ENCODE peak calls at places on chromosomes 1 and 21, in eight cellular contexts. C is astrocyte, U is left lung, H is DND-41, O is GM12865, Y is tibial artery, X is uterus, W is left ventricle myocardium inferior. M is an unnamed sample.
A peak's percentile ranks its signal among the peaks of the same experiment; 100 is the strongest.

GRCh38 chr1:115890618-115891017 is 49.7 kb upstream of the NHLH2 start:
- DNase-seq in C (no peak), U (no peak), H (no peak), O (no peak), Y (no peak), X (no peak), W (no peak), M (no peak)

GRCh38 chr1:15313012-15313411 is 66.0 kb downstream of the FHAD1 start:
- DNase-seq in C (no peak), U (no peak), H (no peak), O (no peak), Y (no peak), X (no peak), W (no peak), M (no peak)

GRCh38 chr1:159338018-159338417 is 35.9 kb downstream of the FCER1A start:
- DNase-seq in C (no peak), U (no peak), H (no peak), O (no peak), Y (no peak), X (no peak), W (no peak), M (no peak)

GRCh38 chr1:153696741-153697140 is 18.3 kb downstream of the NPR1 start:
- DNase-seq in C (no peak), U (no peak), H (no peak), O (no peak), Y (no peak), X (no peak), W (no peak), M (no peak)

GRCh38 chr1:178038372-178038771 is 55.5 kb upstream of the RASAL2 start:
- DNase-seq in C (no peak), U (no peak), H (no peak), O (no peak), Y (no peak), X (no peak), W (no peak), M (no peak)

GRCh38 chr1:211613108-211613947 is 34.4 kb upstream of the SLC30A1 start:
- DNase-seq in C (peak; percentile 88), U (peak; percentile 93), H (no peak), O (peak; percentile 25), Y (peak; percentile 97), X (peak; percentile 52), W (peak; percentile 74), M (no peak)

GRCh38 chr1:94250341-94250740 is 13.0 kb upstream of the ARHGAP29 start:
- DNase-seq in C (no peak), U (no peak), H (no peak), O (no peak), Y (no peak), X (no peak), W (no peak), M (no peak)

GRCh38 chr1:219236933-219237610 is 63.4 kb downstream of the LYPLAL1 start:
- DNase-seq in C (no peak), U (no peak), H (no peak), O (no peak), Y (no peak), X (no peak), W (no peak), M (no peak)

GRCh38 chr1:58580186-58580585 is 3.1 kb upstream of the TACSTD2 start:
- DNase-seq in C (no peak), U (no peak), H (no peak), O (no peak), Y (no peak), X (no peak), W (no peak), M (no peak)

GRCh38 chr1:155272466-155273133 is 704 bp downstream of the CLK2 start:
- DNase-seq in C (peak; percentile 63), U (no peak), H (no peak), O (no peak), Y (no peak), X (peak; percentile 26), W (no peak), M (no peak)

GRCh38 chr1:40749817-40750216 is 33.8 kb upstream of the KCNQ4 start:
- DNase-seq in C (no peak), U (no peak), H (no peak), O (no peak), Y (no peak), X (no peak), W (no peak), M (no peak)

GRCh38 chr1:229848762-229849677 is 218.0 kb upstream of the GALNT2 start:
- DNase-seq in C (no peak), U (no peak), H (peak; percentile 40), O (peak; percentile 60), Y (no peak), X (no peak), W (no peak), M (no peak)

GRCh38 chr1:176205322-176205914 is 1.7 kb downstream of the COP1 start:
- DNase-seq in C (peak; percentile 1), U (no peak), H (no peak), O (peak; percentile 25), Y (no peak), X (no peak), W (no peak), M (no peak)

DNA sequence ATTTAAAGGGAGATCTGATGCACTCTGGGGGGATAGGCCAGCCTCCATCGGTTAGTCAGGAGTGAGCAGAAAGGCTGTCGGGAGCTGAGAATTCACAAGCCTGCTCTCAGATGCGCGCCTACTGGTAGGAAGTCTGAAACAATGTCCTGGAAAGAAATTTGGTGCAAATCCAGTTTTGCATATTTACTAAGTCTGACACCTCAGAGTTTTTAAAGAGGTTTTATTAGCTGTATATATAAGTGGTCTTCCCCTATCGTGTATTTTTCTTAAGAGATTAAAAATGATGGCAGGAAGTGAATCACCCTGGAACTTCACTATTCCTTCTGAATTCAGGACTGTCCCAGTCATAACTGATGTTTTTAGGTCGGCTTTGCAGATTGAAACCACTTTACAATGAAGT is 99.8 kb upstream of the C1orf105 start:
- DNase-seq in C (peak; percentile 80), U (no peak), H (no peak), O (no peak), Y (no peak), X (peak; percentile 25), W (no peak), M (no peak)
- TF ChIP-seq CTCF in C (peak; percentile 12), U (no peak), H (no peak), O (no peak), Y (no peak), X (no peak), W (no peak), M (no peak)

GRCh38 chr21:44991538-44992483 is 52.0 kb downstream of the SLX9 start:
- DNase-seq in C (no peak), U (peak; percentile 75), H (no peak), O (no peak), Y (peak; percentile 69), X (no peak), W (no peak), M (no peak)

GRCh38 chr21:44988607-44989537 is 49.0 kb downstream of the SLX9 start:
- DNase-seq in C (no peak), U (peak; percentile 49), H (no peak), O (no peak), Y (peak; percentile 71), X (no peak), W (peak; percentile 1), M (no peak)

GRCh38 chr21:44989538-44989888 is 49.7 kb downstream of the SLX9 start:
- DNase-seq in C (no peak), U (peak; percentile 48), H (peak; percentile 79), O (no peak), Y (peak; percentile 66), X (no peak), W (no peak), M (no peak)

GRCh38 chr21:44990921-44991320 is 51.1 kb downstream of the SLX9 start:
- DNase-seq in C (no peak), U (peak; percentile 59), H (no peak), O (no peak), Y (no peak), X (no peak), W (no peak), M (no peak)

DNA sequence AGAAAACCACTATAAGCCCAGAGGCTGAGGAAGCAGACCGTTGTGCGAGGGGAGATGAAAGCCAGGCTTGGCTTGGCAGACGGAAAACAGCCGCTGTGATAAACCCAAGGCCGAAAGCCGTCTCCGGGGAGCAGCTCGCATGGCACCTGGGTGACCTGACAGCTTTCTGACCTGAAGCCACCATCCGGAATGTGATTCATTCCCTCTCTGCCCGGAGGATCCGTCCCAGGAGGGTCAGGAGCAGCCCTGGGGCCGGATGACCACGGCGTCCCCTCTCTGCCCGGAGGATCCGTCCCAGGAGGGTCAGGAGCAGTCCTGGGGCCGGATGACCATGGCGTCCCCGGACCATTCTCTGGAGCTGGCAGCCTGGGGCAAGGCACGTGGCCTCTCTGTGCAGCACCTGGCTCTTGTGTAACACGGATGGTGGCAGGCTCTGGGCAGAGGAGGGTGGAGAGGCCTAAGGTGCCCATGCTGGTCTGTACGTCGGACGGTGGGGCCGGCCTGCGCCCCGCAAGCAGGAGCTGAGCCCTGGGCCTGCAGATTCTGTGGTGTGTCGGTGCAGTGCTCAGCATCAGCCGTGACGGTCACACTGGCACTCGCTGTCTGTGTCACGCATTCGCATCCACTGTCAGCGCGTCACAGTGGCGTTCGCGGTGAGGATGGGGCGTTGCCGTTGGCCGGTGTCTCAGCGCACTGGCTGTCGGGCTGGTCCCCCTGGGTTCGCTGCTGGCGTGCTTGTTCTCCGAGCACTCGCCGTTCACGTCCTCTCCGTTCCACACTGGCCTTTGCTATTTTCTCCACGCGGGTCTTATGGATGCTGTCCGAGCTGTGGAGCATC is 50.3 kb downstream of the SLX9 start:
- DNase-seq in C (no peak), U (peak; percentile 75), H (no peak), O (no peak), Y (peak; percentile 66), X (no peak), W (no peak), M (no peak)
- H3K4me3 ChIP-seq in C (no peak overlapping the region), U (no peak overlapping the region), H (no peak overlapping the region), O (no peak overlapping the region), Y (no peak overlapping the region), X (no peak overlapping the region), W (no peak overlapping the region), M (no peak overlapping the region)

GRCh38 chr1:167797005-167797404 is 75.2 kb downstream of the MPZL1 start:
- DNase-seq in C (peak; percentile 94), U (no peak), H (peak; percentile 35), O (no peak), Y (peak; percentile 90), X (peak; percentile 89), W (peak; percentile 76), M (no peak)
- TF ChIP-seq CTCF in C (no peak), U (no peak), H (peak; percentile 36), O (no peak), Y (no peak), X (no peak), W (no peak), M (no peak)

GRCh38 chr1:21763694-21764419 is 19.1 kb downstream of the USP48 start:
- DNase-seq in C (no peak), U (no peak), H (no peak), O (peak; percentile 59), Y (no peak), X (no peak), W (no peak), M (no peak)
- H3K4me3 ChIP-seq in C (no peak overlapping the region), U (no peak overlapping the region), H (no peak overlapping the region), O (peak overlapping the region; percentile 48), Y (no peak overlapping the region), X (no peak overlapping the region), W (no peak overlapping the region), M (no peak overlapping the region)

GRCh38 chr1:32448773-32449456 is 16.0 kb upstream of the ZBTB8B start:
- DNase-seq in C (no peak), U (no peak), H (peak; percentile 20), O (peak; percentile 27), Y (peak; percentile 6), X (no peak), W (no peak), M (no peak)
- TF ChIP-seq CTCF in C (no peak), U (no peak), H (no peak), O (peak; percentile 29), Y (no peak), X (no peak), W (no peak), M (no peak)

GRCh38 chr21:45041351-45041805 is 33.0 kb upstream of the ADARB1 start:
- DNase-seq in C (peak; percentile 25), U (peak; percentile 87), H (no peak), O (no peak), Y (peak; percentile 97), X (peak; percentile 88), W (peak; percentile 67), M (no peak)
- H3K4me3 ChIP-seq in C (no peak overlapping the region), U (no peak overlapping the region), H (no peak overlapping the region), O (no peak overlapping the region), Y (peak overlapping the region; percentile 44), X (no peak overlapping the region), W (peak overlapping the region; percentile 17), M (no peak overlapping the region)

M was measured in GM12864.